ENCODE peak calls at places on chromosome 20, in eight cellular contexts. One of them, this sample, is unnamed.

GRCh38 chr20:62563561-62563960 is 78.7 kb upstream of the SLCO4A1 start:
- DNase-seq in CD4-positive, alpha-beta T cell: no peak
- DNase-seq in naive thymus-derived CD8-positive, alpha-beta T cell: no peak
- DNase-seq in NCI-H446: no peak
- DNase-seq in activated CD4-positive, alpha-beta T cell treated with anti-CD3 and anti-CD28 coated beads for 48 hours: no peak
- DNase-seq in SW480: no peak
- DNase-seq in HT1080: no peak
- DNase-seq in NT2/D1: no peak
- DNase-seq in this sample: no peak

GRCh38 chr20:61436674-61437279 is 184.7 kb downstream of the CDH4 start:
- DNase-seq in CD4-positive, alpha-beta T cell: no peak
- DNase-seq in naive thymus-derived CD8-positive, alpha-beta T cell: no peak
- DNase-seq in NCI-H446: no peak
- DNase-seq in activated CD4-positive, alpha-beta T cell treated with anti-CD3 and anti-CD28 coated beads for 48 hours: no peak
- DNase-seq in SW480: peak
- DNase-seq in HT1080: peak
- DNase-seq in NT2/D1: peak
- DNase-seq in this sample: no peak

GRCh38 chr20:17579369-17580039 is 9.6 kb downstream of the DSTN start:
- DNase-seq in CD4-positive, alpha-beta T cell: no peak
- DNase-seq in naive thymus-derived CD8-positive, alpha-beta T cell: no peak
- DNase-seq in NCI-H446: no peak
- DNase-seq in activated CD4-positive, alpha-beta T cell treated with anti-CD3 and anti-CD28 coated beads for 48 hours: no peak
- DNase-seq in SW480: no peak
- DNase-seq in HT1080: peak
- DNase-seq in NT2/D1: no peak
- DNase-seq in this sample: no peak

GRCh38 chr20:8074931-8075330 is 55.4 kb upstream of the TMX4 start:
- DNase-seq in CD4-positive, alpha-beta T cell: no peak
- DNase-seq in naive thymus-derived CD8-positive, alpha-beta T cell: no peak
- DNase-seq in NCI-H446: no peak
- DNase-seq in activated CD4-positive, alpha-beta T cell treated with anti-CD3 and anti-CD28 coated beads for 48 hours: no peak
- DNase-seq in SW480: no peak
- DNase-seq in HT1080: no peak
- DNase-seq in NT2/D1: no peak
- DNase-seq in this sample: no peak

GRCh38 chr20:33992145-33992922 is 1.4 kb upstream of the RALY start:
- DNase-seq in CD4-positive, alpha-beta T cell: no peak
- DNase-seq in naive thymus-derived CD8-positive, alpha-beta T cell: no peak
- DNase-seq in NCI-H446: no peak
- DNase-seq in activated CD4-positive, alpha-beta T cell treated with anti-CD3 and anti-CD28 coated beads for 48 hours: peak
- DNase-seq in SW480: peak
- DNase-seq in HT1080: no peak
- DNase-seq in NT2/D1: no peak
- DNase-seq in this sample: no peak

GRCh38 chr20:32019156-32019510 is 8.9 kb downstream of the CCM2L start:
- DNase-seq in CD4-positive, alpha-beta T cell: no peak
- DNase-seq in naive thymus-derived CD8-positive, alpha-beta T cell: no peak
- DNase-seq in NCI-H446: peak
- DNase-seq in activated CD4-positive, alpha-beta T cell treated with anti-CD3 and anti-CD28 coated beads for 48 hours: peak
- DNase-seq in SW480: peak
- DNase-seq in HT1080: no peak
- DNase-seq in NT2/D1: no peak
- DNase-seq in this sample: no peak

GRCh38 chr20:59823860-59824259 is 109.6 kb downstream of the SYCP2 start:
- DNase-seq in CD4-positive, alpha-beta T cell: no peak
- DNase-seq in naive thymus-derived CD8-positive, alpha-beta T cell: no peak
- DNase-seq in NCI-H446: no peak
- DNase-seq in activated CD4-positive, alpha-beta T cell treated with anti-CD3 and anti-CD28 coated beads for 48 hours: no peak
- DNase-seq in SW480: no peak
- DNase-seq in HT1080: no peak
- DNase-seq in NT2/D1: no peak
- DNase-seq in this sample: no peak

GRCh38 chr20:32780278-32780677 is 18.1 kb downstream of the DNMT3B start:
- DNase-seq in CD4-positive, alpha-beta T cell: no peak
- DNase-seq in naive thymus-derived CD8-positive, alpha-beta T cell: no peak
- DNase-seq in NCI-H446: no peak
- DNase-seq in activated CD4-positive, alpha-beta T cell treated with anti-CD3 and anti-CD28 coated beads for 48 hours: no peak
- DNase-seq in SW480: no peak
- DNase-seq in HT1080: no peak
- DNase-seq in NT2/D1: no peak
- DNase-seq in this sample: no peak

GRCh38 chr20:4444404-4444803 is 277.3 kb upstream of the PRND start:
- DNase-seq in CD4-positive, alpha-beta T cell: no peak
- DNase-seq in naive thymus-derived CD8-positive, alpha-beta T cell: no peak
- DNase-seq in NCI-H446: no peak
- DNase-seq in activated CD4-positive, alpha-beta T cell treated with anti-CD3 and anti-CD28 coated beads for 48 hours: no peak
- DNase-seq in SW480: no peak
- DNase-seq in HT1080: peak
- DNase-seq in NT2/D1: no peak
- DNase-seq in this sample: no peak

GRCh38 chr20:36301359-36302119 is 4.6 kb upstream of the DLGAP4 start:
- DNase-seq in CD4-positive, alpha-beta T cell: no peak
- DNase-seq in naive thymus-derived CD8-positive, alpha-beta T cell: no peak
- DNase-seq in NCI-H446: no peak
- DNase-seq in activated CD4-positive, alpha-beta T cell treated with anti-CD3 and anti-CD28 coated beads for 48 hours: no peak
- DNase-seq in SW480: no peak
- DNase-seq in HT1080: no peak
- DNase-seq in NT2/D1: no peak
- DNase-seq in this sample: no peak

This sample was measured in T-helper 1 cell.